ENCODE peak calls at places on chromosome 17, in six cellular contexts. G, O, Y, R, T and U are unnamed samples.
A peak's percentile ranks its signal among the peaks of the same experiment; 100 is the strongest.

GRCh38 chr17:57927048-57927723 is 28.0 kb downstream of the CUEDC1 start:
- DNase-seq in G (no peak), O (peak; percentile 70), R (no peak), Y (peak; percentile 71), T (no peak), U (peak; percentile 88)

GRCh38 chr17:4229627-4230026 is 34.2 kb downstream of the ANKFY1 start:
- DNase-seq in O (peak; percentile 65), G (no peak), T (peak; percentile 55), R (no peak), Y (peak; percentile 64), U (peak; percentile 39)

GRCh38 chr17:19727466-19728113 is 11.2 kb upstream of the SLC47A2 start:
- DNase-seq in Y (peak; percentile 71), O (no peak), T (peak; percentile 71), R (peak; percentile 74), G (no peak), U (no peak)

GRCh38 chr17:63999680-64000531 is 1.8 kb downstream of the PRR29 start:
- DNase-seq in G (no peak), T (no peak), Y (no peak), O (peak; percentile 32), R (no peak), U (no peak)

GRCh38 chr17:63382136-63382535 is 64.0 kb downstream of the CYB561 start:
- DNase-seq in T (no peak), G (no peak), Y (no peak), R (no peak), O (no peak), U (no peak)

GRCh38 chr17:75998327-75998795 is 2.3 kb upstream of the CDK3 start:
- DNase-seq in O (peak; percentile 12), Y (no peak), T (no peak), G (no peak), R (no peak), U (no peak)

GRCh38 chr17:18968945-18969887 is 17.3 kb downstream of the SLC5A10 start:
- DNase-seq in R (peak; percentile 58), Y (no peak), G (no peak), T (no peak), O (no peak), U (no peak)

GRCh38 chr17:5031365-5032082 is 3.7 kb downstream of the SLC52A1 start:
- DNase-seq in G (peak; percentile 86), R (peak; percentile 86), T (peak; percentile 73), O (peak; percentile 91), Y (peak; percentile 83), U (peak; percentile 78)

GRCh38 chr17:266219-266618 is 84.8 kb upstream of the DOC2B start:
- DNase-seq in O (peak; percentile 32), T (no peak), R (no peak), Y (peak; percentile 15), G (no peak), U (no peak)

GRCh38 chr17:7133424-7133823 is 18.8 kb upstream of the ASGR2 start:
- DNase-seq in O (peak; percentile 75), T (no peak), G (peak; percentile 46), R (peak; percentile 38), Y (peak; percentile 58), U (peak; percentile 15)

GRCh38 chr17:28532063-28532960 is 20.1 kb downstream of the UNC119 start:
- DNase-seq in Y (no peak), O (no peak), G (no peak), R (no peak), T (no peak), U (no peak)

GRCh38 chr17:83177611-83178532 is 98.5 kb downstream of the METRNL start:
- DNase-seq in G (no peak), R (no peak), O (no peak), T (peak; percentile 8), Y (no peak), U (no peak)

GRCh38 chr17:9880582-9880999 is 24.5 kb downstream of the RCVRN start:
- DNase-seq in R (peak; percentile 80), T (no peak), G (no peak), Y (no peak), O (no peak), U (no peak)

GRCh38 chr17:17752822-17753448 is 71.7 kb downstream of the RAI1 start:
- DNase-seq in R (no peak), O (no peak), T (no peak), G (no peak), Y (no peak), U (no peak)

GRCh38 chr17:20944014-20944905 is 98.6 kb downstream of the USP22 start:
- DNase-seq in T (no peak), G (no peak), O (no peak), Y (peak; percentile 36), R (peak; percentile 54), U (peak; percentile 83)

GRCh38 chr17:75047398-75048098 is 523 bp downstream of the KCTD2 start:
- DNase-seq in G (peak; percentile 28), Y (peak; percentile 52), R (no peak), O (peak; percentile 67), T (peak; percentile 57), U (peak; percentile 39)

GRCh38 chr17:76271669-76272540 is 6.8 kb downstream of the UBALD2 start:
- DNase-seq in Y (no peak), G (peak; percentile 53), R (no peak), T (peak; percentile 40), O (no peak), U (peak; percentile 62)

DNA sequence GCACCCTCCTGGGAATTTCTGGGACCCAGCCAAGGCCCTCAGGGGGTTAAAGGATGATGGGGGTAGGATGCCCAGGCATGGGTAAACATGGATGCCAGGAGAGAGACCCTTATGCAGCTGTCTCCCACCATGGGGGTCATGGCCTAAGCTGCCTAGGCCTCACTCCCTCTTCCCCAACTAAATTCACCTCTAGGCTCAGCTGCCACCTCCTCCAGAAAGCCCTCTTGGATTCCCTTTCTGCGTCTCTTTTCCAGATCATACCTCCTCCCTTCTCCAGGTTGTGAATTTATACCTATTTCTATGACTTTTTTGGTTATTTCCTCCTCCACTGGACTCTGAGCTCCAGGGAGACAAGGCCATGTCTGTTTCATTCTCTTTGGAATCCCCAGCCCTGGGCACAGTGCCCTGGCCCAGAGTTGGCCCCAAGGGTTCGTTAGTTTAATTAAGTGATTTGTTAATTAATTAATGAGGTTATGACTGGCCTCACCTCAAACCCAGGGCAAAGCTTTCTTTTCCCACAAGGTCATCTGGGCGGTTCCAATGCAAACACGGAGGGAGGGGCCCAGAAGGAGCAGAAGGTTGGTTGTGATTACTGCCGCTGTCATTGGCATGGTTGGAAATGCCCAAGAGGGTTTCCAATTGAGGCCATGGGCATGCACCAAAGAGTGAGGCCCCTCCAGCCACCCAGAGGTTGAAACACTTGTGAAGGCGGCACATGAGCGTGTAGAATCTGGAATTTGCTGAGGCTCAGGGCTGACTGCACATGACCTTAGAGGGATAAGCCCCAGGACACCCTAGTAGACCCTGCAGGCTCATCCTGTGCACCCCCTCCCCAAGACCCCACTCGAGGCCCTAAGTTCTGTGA is 6.9 kb upstream of the KRT17 start:
- DNase-seq in O (no peak), G (no peak), R (no peak), T (no peak), Y (no peak), U (no peak)
- H3K4me1 ChIP-seq in O (no peaks in the 10 kb centered on the region), G (no peaks in the 10 kb centered on the region), R (no peaks in the 10 kb centered on the region), T (peaks cover 7% of the 10 kb centered on the region), Y (peaks cover 12% of the 10 kb centered on the region), U (peaks cover 3% of the 10 kb centered on the region)

GRCh38 chr17:1494736-1495253 is 2.3 kb upstream of the MYO1C start:
- DNase-seq in G (no peak), Y (no peak), R (no peak), T (no peak), O (peak; percentile 37), U (no peak)

GRCh38 chr17:1492249-1493206 is at the start of gene MYO1C:
- DNase-seq in Y (peak; percentile 51), T (no peak), G (no peak), R (no peak), O (no peak), U (peak; percentile 86)

GRCh38 chr17:1494203-1494602 is 1.7 kb upstream of the MYO1C start:
- DNase-seq in G (no peak), O (no peak), T (no peak), Y (no peak), R (no peak), U (no peak)

GRCh38 chr17:1491406-1492248 is 859 bp downstream of the MYO1C start:
- DNase-seq in Y (peak; percentile 82), G (peak; percentile 41), T (peak; percentile 61), O (peak; percentile 76), R (no peak), U (peak; percentile 66)

DNA sequence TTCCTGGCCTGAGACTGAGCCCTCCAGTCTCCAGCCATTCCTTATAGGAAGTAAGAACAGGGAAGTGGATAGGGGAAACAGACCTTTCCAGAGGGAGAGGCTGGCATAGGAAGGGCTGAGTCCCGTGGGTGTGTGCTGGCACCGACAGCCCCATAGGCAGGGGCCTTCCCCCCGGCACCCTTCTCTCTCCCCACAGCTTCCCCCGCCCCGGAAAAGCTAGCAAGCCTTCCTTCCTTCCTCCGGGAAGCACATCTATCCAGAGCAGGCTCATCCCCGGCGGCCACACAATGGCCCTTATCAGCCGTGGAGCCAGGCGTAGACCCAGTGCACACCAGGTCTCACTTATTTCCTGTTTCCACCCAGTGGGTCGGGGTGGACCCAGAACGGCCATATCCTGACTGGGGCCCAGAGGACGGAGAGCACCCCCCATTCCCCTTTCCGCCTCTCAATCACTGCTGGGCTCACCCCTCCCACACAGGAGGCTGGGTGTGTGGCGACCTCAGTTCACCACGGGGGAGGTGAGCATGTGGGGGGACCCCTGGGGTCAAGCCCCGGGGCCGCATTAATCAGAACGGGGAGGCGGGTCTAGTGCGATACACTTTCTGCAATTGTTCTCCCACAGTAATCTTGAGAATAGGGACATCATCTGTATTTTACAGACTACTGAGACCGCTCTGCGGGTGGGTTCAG is 950 bp upstream of the MYO1C start:
- DNase-seq in G (no peak), O (peak; percentile 72), Y (peak; percentile 69), R (no peak), T (no peak), U (no peak)
- H3K4me1 ChIP-seq in G (peaks cover 24% of the 10 kb centered on the region), O (peaks cover 3% of the 10 kb centered on the region), Y (peaks cover 90% of the 10 kb centered on the region), R (peaks cover 29% of the 10 kb centered on the region), T (peaks cover 5% of the 10 kb centered on the region), U (peaks cover 64% of the 10 kb centered on the region)

DNA sequence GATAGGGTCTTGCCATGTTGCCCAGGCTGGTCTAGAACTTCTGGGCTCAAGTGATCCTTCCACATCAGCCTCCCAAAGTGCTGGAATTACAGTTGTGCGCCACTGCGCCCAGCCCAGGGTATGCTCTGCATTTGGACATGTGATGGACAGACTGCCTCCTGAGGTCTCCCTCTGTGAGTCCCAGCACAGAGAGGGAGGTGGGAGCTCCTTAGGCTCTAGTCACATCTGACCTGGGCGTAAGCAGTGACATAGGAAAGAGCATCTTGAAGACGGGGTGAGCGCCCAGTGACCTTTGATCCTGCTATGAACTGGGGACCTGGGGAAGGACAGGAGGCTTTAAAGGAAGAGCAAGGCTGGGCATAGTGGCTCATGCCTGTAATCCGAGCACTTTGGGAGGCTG is 2.2 kb upstream of the GFAP start:
- DNase-seq in Y (no peak), R (no peak), T (no peak), G (no peak), O (peak; percentile 29), U (no peak)
- H3K4me1 ChIP-seq in Y (peaks cover 38% of the 10 kb centered on the region), R (peaks cover 23% of the 10 kb centered on the region), T (no peaks in the 10 kb centered on the region), G (no peaks in the 10 kb centered on the region), O (no peaks in the 10 kb centered on the region), U (peaks cover 7% of the 10 kb centered on the region)

GRCh38 chr17:77419095-77419494 is 278.3 kb downstream of the SEC14L1 start:
- DNase-seq in O (no peak), R (no peak), T (no peak), Y (no peak), G (no peak), U (no peak)

GRCh38 chr17:77416096-77416713 is 275.4 kb downstream of the SEC14L1 start:
- DNase-seq in R (no peak), O (no peak), Y (no peak), T (no peak), G (no peak), U (no peak)

GRCh38 chr17:77418609-77419008 is 277.8 kb downstream of the SEC14L1 start:
- DNase-seq in R (no peak), T (no peak), Y (no peak), O (no peak), G (no peak), U (no peak)

GRCh38 chr17:77419547-77420475 is 279.0 kb downstream of the SEC14L1 start:
- DNase-seq in Y (peak; percentile 34), T (no peak), O (no peak), G (no peak), R (no peak), U (no peak)

GRCh38 chr17:77417575-77417974 is 276.8 kb downstream of the SEC14L1 start:
- DNase-seq in Y (no peak), T (no peak), R (no peak), G (no peak), O (no peak), U (no peak)
- H3K4me1 ChIP-seq in Y (peaks cover 37% of the 10 kb centered on the region), T (peaks cover 13% of the 10 kb centered on the region), R (peaks cover 58% of the 10 kb centered on the region), G (peaks cover 77% of the 10 kb centered on the region), O (no peaks in the 10 kb centered on the region), U (peaks cover 43% of the 10 kb centered on the region)